ENCODE peak calls at places on chromosomes 1 and 21, in six cellular contexts. D is fibroblast of the aortic adventitia; J is body of pancreas; O is epithelial cell of esophagus; I is dorsolateral prefrontal cortex; Q is CD4-positive, alpha-beta T cell. L is an unnamed sample.

GRCh38 chr21:25518491-25518911 is 88.8 kb downstream of the MRPL39 start:
- DNase-seq in D (no peak), J (no peak), O (peak), I (no peak), Q (no peak), L (no peak)

GRCh38 chr1:62070384-62071011 is 124.2 kb upstream of the L1TD1 start:
- DNase-seq in D (peak), J (no peak), O (no peak), I (no peak), Q (no peak), L (no peak)

GRCh38 chr1:74811421-74812179 is 78.6 kb downstream of the TYW3 start:
- DNase-seq in D (peak), J (no peak), O (no peak), I (no peak), Q (no peak), L (no peak)

GRCh38 chr1:197637406-197637805 is 137.9 kb downstream of the DENND1B start:
- DNase-seq in D (no peak), J (no peak), O (no peak), I (no peak), Q (no peak), L (no peak)

GRCh38 chr1:11888877-11889208 is 30.1 kb upstream of the NPPB start:
- DNase-seq in D (no peak), J (no peak), O (no peak), I (no peak), Q (no peak), L (no peak)

GRCh38 chr1:234953655-234954420 is 174.8 kb downstream of the TOMM20 start:
- DNase-seq in D (no peak), J (no peak), O (no peak), I (no peak), Q (no peak), L (no peak)

GRCh38 chr1:204493882-204494280 is 724 bp downstream of the PIK3C2B start:
- DNase-seq in D (no peak), J (peak), O (no peak), I (peak), Q (peak), L (no peak)

GRCh38 chr1:24878775-24879742 is 51.0 kb downstream of the RUNX3 start:
- DNase-seq in D (peak), J (no peak), O (peak), I (no peak), Q (no peak), L (no peak)

GRCh38 chr1:108512239-108513071 is 47.4 kb upstream of the EEIG2 start:
- DNase-seq in D (peak), J (no peak), O (peak), I (no peak), Q (no peak), L (no peak)

GRCh38 chr1:147717051-147717705 is 43.2 kb downstream of the GJA5 start:
- DNase-seq in D (no peak), J (no peak), O (peak), I (no peak), Q (peak), L (no peak)

GRCh38 chr1:77316966-77317365 is 35.1 kb downstream of the AK5 start:
- DNase-seq in D (no peak), J (no peak), O (no peak), I (no peak), Q (no peak), L (no peak)

GRCh38 chr1:228271701-228272251 is 63.9 kb downstream of the OBSCN start:
- DNase-seq in D (no peak), J (no peak), O (no peak), I (no peak), Q (no peak), L (peak)

GRCh38 chr1:207853372-207853757 is 57.6 kb downstream of the CD34 start:
- DNase-seq in D (no peak), J (no peak), O (no peak), I (no peak), Q (no peak), L (no peak)

GRCh38 chr1:100921110-100921706 is 25.3 kb downstream of the SLC30A7 start:
- DNase-seq in D (peak), J (no peak), O (peak), I (no peak), Q (no peak), L (no peak)

GRCh38 chr1:203443296-203443695 is 32.3 kb upstream of the PRELP start:
- DNase-seq in D (no peak), J (no peak), O (no peak), I (no peak), Q (no peak), L (no peak)

GRCh38 chr1:154446292-154446691 is 41.1 kb downstream of the IL6R start:
- DNase-seq in D (peak), J (no peak), O (no peak), I (no peak), Q (no peak), L (no peak)

GRCh38 chr21:45256912-45257672 is 30.6 kb downstream of the POFUT2 start:
- DNase-seq in D (no peak), J (no peak), O (no peak), I (no peak), Q (no peak), L (peak)

GRCh38 chr1:227729881-227730629 is 5.0 kb downstream of the JMJD4 start:
- DNase-seq in D (peak), J (peak), O (peak), I (peak), Q (no peak), L (no peak)

GRCh38 chr1:3425486-3426215 is 28.8 kb upstream of the ARHGEF16 start:
- DNase-seq in D (no peak), J (no peak), O (no peak), I (no peak), Q (no peak), L (no peak)

GRCh38 chr1:233679030-233679429 is 65.1 kb downstream of the KCNK1 start:
- DNase-seq in D (no peak), J (no peak), O (no peak), I (no peak), Q (no peak), L (no peak)

GRCh38 chr1:9238134-9238533 is 3.6 kb downstream of the H6PD start:
- DNase-seq in D (no peak), J (peak), O (no peak), I (no peak), Q (no peak), L (no peak)

GRCh38 chr1:99266731-99267130 is 2.4 kb downstream of the PLPPR4 start:
- DNase-seq in D (peak), J (no peak), O (peak), I (no peak), Q (no peak), L (no peak)

GRCh38 chr1:109133815-109134214 is 19.9 kb downstream of the ELAPOR1 start:
- DNase-seq in D (no peak), J (peak), O (no peak), I (peak), Q (no peak), L (no peak)

GRCh38 chr1:18284750-18285532 is 177.3 kb downstream of the IGSF21 start:
- DNase-seq in D (no peak), J (no peak), O (no peak), I (no peak), Q (no peak), L (no peak)

GRCh38 chr1:161913482-161914140 is 110.1 kb downstream of the OLFML2B start:
- DNase-seq in D (peak), J (no peak), O (no peak), I (no peak), Q (no peak), L (no peak)

GRCh38 chr1:59163268-59164092 is 133.4 kb upstream of the FGGY start:
- DNase-seq in D (peak), J (no peak), O (no peak), I (no peak), Q (no peak), L (no peak)

GRCh38 chr1:211236633-211237321 is 22.4 kb upstream of the RCOR3 start:
- DNase-seq in D (no peak), J (no peak), O (peak), I (no peak), Q (no peak), L (no peak)

GRCh38 chr1:65830306-65830705 is 37.6 kb downstream of the PDE4B start:
- DNase-seq in D (no peak), J (no peak), O (no peak), I (no peak), Q (no peak), L (no peak)

GRCh38 chr1:151989131-151989868 is 4.4 kb downstream of the S100A10 start:
- DNase-seq in D (peak), J (peak), O (peak), I (no peak), Q (no peak), L (no peak)

GRCh38 chr1:38994196-38994595 is 3.1 kb downstream of the AKIRIN1 start:
- DNase-seq in D (no peak), J (no peak), O (no peak), I (no peak), Q (no peak), L (no peak)

DNA sequence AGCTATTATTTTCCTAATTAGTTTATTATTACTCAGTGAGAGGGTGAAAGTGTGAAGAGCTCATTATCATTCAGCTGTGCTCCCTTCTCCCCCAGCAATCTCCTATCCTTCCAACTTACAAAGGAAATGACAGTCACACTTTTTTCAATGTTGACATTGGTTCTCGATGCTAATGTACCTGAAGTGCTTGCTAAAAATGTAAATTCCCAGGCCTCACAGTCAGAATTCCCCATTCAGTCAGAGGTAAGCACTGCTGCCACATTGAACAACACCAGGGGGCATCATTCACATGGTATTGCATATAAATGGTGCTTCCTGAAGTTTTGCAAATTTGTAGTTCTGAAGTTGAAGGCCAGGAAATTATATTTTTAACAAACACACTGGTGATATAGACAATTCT is 132.7 kb upstream of the FOXD3 start:
- DNase-seq in D (peak), J (no peak), O (no peak), I (no peak), Q (no peak), L (no peak)
- TF ChIP-seq CTCF in D (peak), J (peak), O (peak), I (no peak), Q (no peak), L (no peak)

DNA sequence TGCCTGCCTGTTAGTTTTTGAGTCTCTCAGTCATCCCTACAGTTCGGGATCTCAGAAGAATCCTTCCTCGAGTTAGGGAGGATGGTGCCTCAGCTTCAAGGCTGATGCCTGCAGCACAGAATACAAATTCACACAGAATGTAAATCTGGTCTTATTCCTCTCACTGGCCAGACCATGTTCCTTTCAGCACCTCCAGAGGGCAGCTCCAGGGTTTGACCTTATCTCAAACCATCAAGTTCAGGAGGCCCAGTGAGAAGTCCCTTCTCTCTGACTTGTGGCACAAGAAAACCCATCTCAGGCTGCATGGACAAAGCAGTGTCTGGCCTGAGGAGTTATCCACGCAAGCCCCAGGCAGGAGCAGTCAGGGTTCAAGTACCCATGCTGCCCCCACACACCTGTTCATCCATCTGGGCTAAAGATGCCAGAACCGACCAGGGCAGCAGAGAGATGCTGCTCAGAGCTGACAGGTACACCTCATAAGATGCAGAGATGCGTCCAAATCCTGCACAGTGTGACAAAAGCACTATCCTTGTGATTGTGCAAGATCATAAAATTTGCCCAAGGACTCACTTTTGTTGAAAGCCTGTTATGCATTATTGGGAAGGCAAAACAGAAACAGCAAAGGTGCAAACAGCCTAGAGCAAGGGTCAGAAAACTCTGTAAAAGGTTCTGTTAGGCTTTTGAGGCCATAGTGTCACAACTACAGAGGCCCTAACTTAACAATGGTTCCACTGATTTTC is 49.8 kb downstream of the BCAR3 start:
- DNase-seq in D (no peak), J (no peak), O (no peak), I (no peak), Q (no peak), L (no peak)
- TF ChIP-seq CTCF in D (peak), J (peak), O (no peak), I (peak), Q (no peak), L (no peak)

DNA sequence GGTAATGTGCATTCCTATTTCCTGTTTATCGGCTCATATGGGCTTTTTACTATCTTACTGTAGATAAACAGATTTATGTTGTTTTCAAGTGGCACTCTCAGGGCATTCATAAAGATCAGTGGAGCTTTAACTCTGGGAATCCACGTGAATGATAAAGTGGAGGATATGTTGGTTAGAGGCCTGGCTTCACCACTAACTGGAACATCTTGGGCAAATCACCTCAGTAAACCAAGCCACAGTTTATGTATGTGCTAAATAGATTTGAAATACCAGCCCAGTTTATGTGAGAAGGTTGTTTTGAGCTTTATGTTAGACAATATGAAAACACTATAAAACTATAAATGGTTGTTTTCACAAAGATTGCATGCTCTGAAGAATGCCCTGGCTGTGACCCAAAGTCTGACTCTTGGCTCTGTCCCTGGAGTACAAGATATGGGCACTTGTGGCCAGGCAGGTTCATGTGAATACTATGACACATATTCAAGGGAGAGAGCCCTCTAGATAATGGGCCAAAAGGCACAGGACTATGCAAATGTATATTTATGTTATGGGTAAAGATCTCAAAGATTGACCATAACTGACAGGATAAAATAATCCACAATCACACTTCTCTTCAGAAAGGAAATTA is 36.7 kb downstream of the FAM163A start:
- DNase-seq in D (peak), J (peak), O (no peak), I (no peak), Q (no peak), L (no peak)
- TF ChIP-seq CTCF in D (no peak), J (no peak), O (no peak), I (no peak), Q (no peak), L (no peak)

GRCh38 chr1:160416369-160416768 is 16.0 kb downstream of the VANGL2 start:
- DNase-seq in D (peak), J (peak), O (peak), I (no peak), Q (no peak), L (no peak)
- TF ChIP-seq CTCF in D (peak), J (peak), O (peak), I (peak), Q (no peak), L (no peak)

GRCh38 chr1:223815020-223815853 is 30.5 kb downstream of the TP53BP2 start:
- DNase-seq in D (no peak), J (no peak), O (no peak), I (no peak), Q (no peak), L (no peak)
- TF ChIP-seq CTCF in D (no peak), J (no peak), O (no peak), I (no peak), Q (no peak), L (no peak)

DNA sequence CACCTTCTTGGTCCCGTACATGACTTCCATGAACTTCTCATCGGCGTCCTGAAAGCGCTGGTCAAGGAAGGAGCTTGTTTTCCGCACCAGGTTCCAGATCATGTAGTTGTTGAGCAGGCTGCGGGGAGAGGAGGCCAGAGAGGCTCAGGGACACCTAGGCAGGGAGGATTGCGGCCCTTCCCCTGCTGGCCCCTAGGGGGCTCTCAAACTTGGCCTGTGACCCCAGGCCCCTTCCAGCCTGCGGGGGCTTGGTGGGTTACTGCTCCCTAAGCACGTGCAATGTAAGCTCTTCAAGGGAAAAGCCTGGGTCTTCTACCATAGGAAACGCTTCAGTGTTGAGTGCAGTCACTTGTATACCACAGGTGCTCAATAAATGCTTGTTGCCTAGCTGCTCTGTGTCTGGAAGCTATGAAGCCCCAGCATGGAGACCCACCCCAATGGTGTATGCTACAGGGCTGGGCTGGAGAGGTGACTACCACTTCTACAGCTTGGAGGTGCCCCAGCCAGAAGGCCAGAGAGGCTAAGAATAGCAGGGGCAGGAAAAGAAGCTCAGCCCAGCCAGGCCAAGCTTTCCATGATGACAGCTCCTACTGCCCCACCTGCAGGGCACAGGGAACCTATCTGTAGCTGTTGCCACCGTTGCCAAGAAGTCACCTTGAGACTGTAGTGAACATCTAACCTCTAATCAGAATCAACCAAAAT is 45.1 kb downstream of the ECE1 start:
- DNase-seq in D (no peak), J (peak), O (no peak), I (no peak), Q (no peak), L (no peak)
- TF ChIP-seq CTCF in D (peak), J (peak), O (peak), I (no peak), Q (peak), L (no peak)

L was measured in mesothelial cell of epicardium.